ENCODE peak calls at places on chromosomes 13 and 19, in six cellular contexts. One of them, this sample, is unnamed. For H3K4me1, the result is how much of the 10 kb centered on the place peaks cover.

GRCh38 chr19:27793644-27794443 is 1419.1 kb downstream of the UQCRFS1 start:
- DNase-seq in GM23248: peak
- DNase-seq in mesenchymal stem cell: peak
- DNase-seq in aorta: peak
- DNase-seq in heart right ventricle: peak
- DNase-seq in neural progenitor cell: peak
- DNase-seq in this sample: peak

GRCh38 chr13:73914119-73914518 is 220.1 kb downstream of the KLF12 start:
- DNase-seq in neural progenitor cell: no peak
- DNase-seq in heart right ventricle: no peak
- DNase-seq in mesenchymal stem cell: no peak
- DNase-seq in aorta: no peak
- DNase-seq in GM23248: peak
- DNase-seq in this sample: no peak

GRCh38 chr19:28305513-28305912 is 907.4 kb downstream of the UQCRFS1 start:
- DNase-seq in neural progenitor cell: no peak
- DNase-seq in GM23248: no peak
- DNase-seq in aorta: no peak
- DNase-seq in mesenchymal stem cell: no peak
- DNase-seq in heart right ventricle: no peak
- DNase-seq in this sample: no peak

GRCh38 chr19:41407271-41407670 is 9.7 kb downstream of the BCKDHA start:
- DNase-seq in neural progenitor cell: peak
- DNase-seq in heart right ventricle: no peak
- DNase-seq in aorta: no peak
- DNase-seq in GM23248: no peak
- DNase-seq in mesenchymal stem cell: no peak
- DNase-seq in this sample: no peak

GRCh38 chr13:113493315-113493951 is 2.9 kb upstream of the DCUN1D2 start:
- DNase-seq in heart right ventricle: no peak
- DNase-seq in GM23248: peak
- DNase-seq in mesenchymal stem cell: peak
- DNase-seq in neural progenitor cell: no peak
- DNase-seq in aorta: no peak
- DNase-seq in this sample: no peak

GRCh38 chr19:47848425-47848824 is 10.6 kb upstream of the TPRX2 start:
- DNase-seq in aorta: no peak
- DNase-seq in mesenchymal stem cell: no peak
- DNase-seq in GM23248: no peak
- DNase-seq in neural progenitor cell: no peak
- DNase-seq in heart right ventricle: no peak
- DNase-seq in this sample: no peak

GRCh38 chr13:68257111-68257842 is 1027.1 kb upstream of the PCDH9 start:
- DNase-seq in mesenchymal stem cell: peak
- DNase-seq in neural progenitor cell: no peak
- DNase-seq in heart right ventricle: no peak
- DNase-seq in GM23248: no peak
- DNase-seq in aorta: no peak
- DNase-seq in this sample: no peak

GRCh38 chr19:13849991-13850909 is 26.7 kb upstream of the NANOS3 start:
- DNase-seq in neural progenitor cell: peak
- DNase-seq in aorta: peak
- DNase-seq in mesenchymal stem cell: peak
- DNase-seq in heart right ventricle: peak
- DNase-seq in GM23248: peak
- DNase-seq in this sample: peak

GRCh38 chr19:13056052-13056660 is 46.5 kb downstream of the LYL1 start:
- DNase-seq in GM23248: peak
- DNase-seq in mesenchymal stem cell: peak
- DNase-seq in aorta: peak
- DNase-seq in neural progenitor cell: peak
- DNase-seq in heart right ventricle: peak
- DNase-seq in this sample: peak

GRCh38 chr19:15759962-15760565 is 22.3 kb downstream of the OR10H3 start:
- DNase-seq in heart right ventricle: no peak
- DNase-seq in mesenchymal stem cell: no peak
- DNase-seq in GM23248: no peak
- DNase-seq in neural progenitor cell: no peak
- DNase-seq in aorta: no peak
- DNase-seq in this sample: no peak

GRCh38 chr19:57850553-57851017 is 926 bp downstream of the ZNF587 start:
- DNase-seq in heart right ventricle: peak
- DNase-seq in mesenchymal stem cell: peak
- DNase-seq in neural progenitor cell: peak
- DNase-seq in GM23248: peak
- DNase-seq in aorta: no peak
- DNase-seq in this sample: no peak

GRCh38 chr13:113989585-113990300 is 15.9 kb upstream of the C13orf46 start:
- DNase-seq in mesenchymal stem cell: no peak
- DNase-seq in heart right ventricle: no peak
- DNase-seq in aorta: no peak
- DNase-seq in GM23248: no peak
- DNase-seq in neural progenitor cell: no peak
- DNase-seq in this sample: no peak

GRCh38 chr13:48304132-48304876 is 753 bp downstream of the RB1 start:
- DNase-seq in mesenchymal stem cell: peak
- DNase-seq in aorta: no peak
- DNase-seq in heart right ventricle: peak
- DNase-seq in neural progenitor cell: peak
- DNase-seq in GM23248: peak
- DNase-seq in this sample: no peak

DNA sequence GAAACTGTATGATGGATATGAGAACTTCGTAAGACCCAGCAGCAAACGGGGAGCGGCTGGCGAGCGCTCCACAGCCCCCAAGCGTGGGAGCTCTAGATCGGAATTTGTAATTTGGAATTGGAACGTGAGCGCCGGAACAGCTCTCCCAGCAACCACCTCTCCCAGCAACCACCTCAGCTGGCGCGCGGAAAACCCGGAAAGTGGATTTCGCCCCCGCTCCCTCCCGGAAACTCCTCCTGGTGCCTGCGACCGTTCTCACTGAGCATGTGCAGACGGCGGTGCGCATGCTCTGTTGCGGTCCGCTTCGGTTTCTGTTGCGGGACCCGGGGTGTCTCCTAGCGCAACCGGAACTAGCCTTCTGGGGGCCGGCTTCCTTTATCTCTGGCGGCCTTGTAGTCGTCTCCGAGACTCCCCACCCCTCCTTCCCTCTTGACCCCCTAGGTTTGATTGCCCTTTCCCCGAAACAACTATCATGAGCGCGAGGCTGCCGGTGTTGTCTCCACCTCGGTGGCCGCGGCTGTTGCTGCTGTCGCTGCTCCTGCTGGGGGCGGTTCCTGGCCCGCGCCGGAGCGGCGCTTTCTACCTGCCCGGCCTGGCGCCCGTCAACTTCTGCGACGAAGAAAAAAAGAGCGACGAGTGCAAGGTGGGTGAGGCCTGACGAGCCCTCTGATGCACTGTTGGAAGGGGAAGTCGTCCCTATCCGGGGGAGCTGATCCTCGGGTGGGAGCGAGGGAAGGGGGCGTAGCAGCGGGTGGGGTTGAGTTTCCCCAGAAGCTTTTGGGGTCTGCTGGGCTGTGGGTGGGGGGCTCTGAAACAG is at the start of gene TM9SF2:
- DNase-seq in aorta: peak
- DNase-seq in heart right ventricle: peak
- DNase-seq in neural progenitor cell: peak
- DNase-seq in mesenchymal stem cell: peak
- DNase-seq in GM23248: peak
- DNase-seq in this sample: peak
- H3K4me1 ChIP-seq in aorta: under half
- H3K4me1 ChIP-seq in heart right ventricle: half or more
- H3K4me1 ChIP-seq in neural progenitor cell: under half
- H3K4me1 ChIP-seq in mesenchymal stem cell: under half
- H3K4me1 ChIP-seq in GM23248: under half
- H3K4me1 ChIP-seq in this sample: half or more

GRCh38 chr13:110338441-110339101 is 31.5 kb downstream of the COL4A2 start:
- DNase-seq in aorta: no peak
- DNase-seq in mesenchymal stem cell: peak
- DNase-seq in heart right ventricle: peak
- DNase-seq in neural progenitor cell: peak
- DNase-seq in GM23248: peak
- DNase-seq in this sample: peak

GRCh38 chr13:110337287-110337686 is 30.2 kb downstream of the COL4A2 start:
- DNase-seq in neural progenitor cell: no peak
- DNase-seq in heart right ventricle: no peak
- DNase-seq in aorta: no peak
- DNase-seq in mesenchymal stem cell: no peak
- DNase-seq in GM23248: no peak
- DNase-seq in this sample: no peak

GRCh38 chr13:110339975-110340550 is 33.0 kb downstream of the COL4A2 start:
- DNase-seq in GM23248: no peak
- DNase-seq in mesenchymal stem cell: no peak
- DNase-seq in aorta: no peak
- DNase-seq in neural progenitor cell: no peak
- DNase-seq in heart right ventricle: no peak
- DNase-seq in this sample: no peak

GRCh38 chr13:110340812-110341444 is 33.8 kb downstream of the COL4A2 start:
- DNase-seq in neural progenitor cell: no peak
- DNase-seq in heart right ventricle: peak
- DNase-seq in GM23248: peak
- DNase-seq in aorta: peak
- DNase-seq in mesenchymal stem cell: peak
- DNase-seq in this sample: peak

GRCh38 chr13:110339263-110339662 is 32.2 kb downstream of the COL4A2 start:
- DNase-seq in neural progenitor cell: no peak
- DNase-seq in aorta: no peak
- DNase-seq in heart right ventricle: no peak
- DNase-seq in mesenchymal stem cell: no peak
- DNase-seq in GM23248: no peak
- DNase-seq in this sample: no peak
- H3K4me1 ChIP-seq in neural progenitor cell: half or more
- H3K4me1 ChIP-seq in aorta: under half
- H3K4me1 ChIP-seq in heart right ventricle: half or more
- H3K4me1 ChIP-seq in mesenchymal stem cell: under half
- H3K4me1 ChIP-seq in GM23248: under half
- H3K4me1 ChIP-seq in this sample: half or more

GRCh38 chr19:3398114-3398899 is 31.9 kb downstream of the NFIC start:
- DNase-seq in GM23248: peak
- DNase-seq in heart right ventricle: peak
- DNase-seq in neural progenitor cell: peak
- DNase-seq in mesenchymal stem cell: peak
- DNase-seq in aorta: peak
- DNase-seq in this sample: no peak
- H3K4me1 ChIP-seq in GM23248: under half
- H3K4me1 ChIP-seq in heart right ventricle: half or more
- H3K4me1 ChIP-seq in neural progenitor cell: under half
- H3K4me1 ChIP-seq in mesenchymal stem cell: under half
- H3K4me1 ChIP-seq in aorta: under half
- H3K4me1 ChIP-seq in this sample: under half

GRCh38 chr19:33403221-33403972 is 29.9 kb downstream of the CEBPG start:
- DNase-seq in heart right ventricle: no peak
- DNase-seq in aorta: peak
- DNase-seq in neural progenitor cell: no peak
- DNase-seq in GM23248: no peak
- DNase-seq in mesenchymal stem cell: no peak
- DNase-seq in this sample: peak
- H3K4me1 ChIP-seq in heart right ventricle: under half
- H3K4me1 ChIP-seq in aorta: under half
- H3K4me1 ChIP-seq in neural progenitor cell: under half
- H3K4me1 ChIP-seq in GM23248: under half
- H3K4me1 ChIP-seq in mesenchymal stem cell: under half
- H3K4me1 ChIP-seq in this sample: under half

GRCh38 chr19:49489601-49490167 is 2.3 kb downstream of the RPL13A start:
- DNase-seq in GM23248: peak
- DNase-seq in neural progenitor cell: peak
- DNase-seq in heart right ventricle: no peak
- DNase-seq in aorta: no peak
- DNase-seq in mesenchymal stem cell: no peak
- DNase-seq in this sample: no peak
- H3K4me1 ChIP-seq in GM23248: under half
- H3K4me1 ChIP-seq in neural progenitor cell: under half
- H3K4me1 ChIP-seq in heart right ventricle: under half
- H3K4me1 ChIP-seq in aorta: under half
- H3K4me1 ChIP-seq in mesenchymal stem cell: under half
- H3K4me1 ChIP-seq in this sample: under half

GRCh38 chr19:3405261-3405653 is 38.9 kb downstream of the NFIC start:
- DNase-seq in mesenchymal stem cell: no peak
- DNase-seq in neural progenitor cell: no peak
- DNase-seq in aorta: no peak
- DNase-seq in GM23248: no peak
- DNase-seq in heart right ventricle: no peak
- DNase-seq in this sample: no peak

GRCh38 chr19:3409346-3410064 is 43.1 kb downstream of the NFIC start:
- DNase-seq in GM23248: peak
- DNase-seq in aorta: peak
- DNase-seq in neural progenitor cell: no peak
- DNase-seq in heart right ventricle: peak
- DNase-seq in mesenchymal stem cell: no peak
- DNase-seq in this sample: no peak

GRCh38 chr19:3408996-3409345 is 42.6 kb downstream of the NFIC start:
- DNase-seq in aorta: no peak
- DNase-seq in mesenchymal stem cell: no peak
- DNase-seq in GM23248: no peak
- DNase-seq in neural progenitor cell: no peak
- DNase-seq in heart right ventricle: no peak
- DNase-seq in this sample: no peak

GRCh38 chr19:3406571-3407111 is 40.3 kb downstream of the NFIC start:
- DNase-seq in mesenchymal stem cell: no peak
- DNase-seq in aorta: no peak
- DNase-seq in heart right ventricle: no peak
- DNase-seq in neural progenitor cell: no peak
- DNase-seq in GM23248: no peak
- DNase-seq in this sample: no peak

DNA sequence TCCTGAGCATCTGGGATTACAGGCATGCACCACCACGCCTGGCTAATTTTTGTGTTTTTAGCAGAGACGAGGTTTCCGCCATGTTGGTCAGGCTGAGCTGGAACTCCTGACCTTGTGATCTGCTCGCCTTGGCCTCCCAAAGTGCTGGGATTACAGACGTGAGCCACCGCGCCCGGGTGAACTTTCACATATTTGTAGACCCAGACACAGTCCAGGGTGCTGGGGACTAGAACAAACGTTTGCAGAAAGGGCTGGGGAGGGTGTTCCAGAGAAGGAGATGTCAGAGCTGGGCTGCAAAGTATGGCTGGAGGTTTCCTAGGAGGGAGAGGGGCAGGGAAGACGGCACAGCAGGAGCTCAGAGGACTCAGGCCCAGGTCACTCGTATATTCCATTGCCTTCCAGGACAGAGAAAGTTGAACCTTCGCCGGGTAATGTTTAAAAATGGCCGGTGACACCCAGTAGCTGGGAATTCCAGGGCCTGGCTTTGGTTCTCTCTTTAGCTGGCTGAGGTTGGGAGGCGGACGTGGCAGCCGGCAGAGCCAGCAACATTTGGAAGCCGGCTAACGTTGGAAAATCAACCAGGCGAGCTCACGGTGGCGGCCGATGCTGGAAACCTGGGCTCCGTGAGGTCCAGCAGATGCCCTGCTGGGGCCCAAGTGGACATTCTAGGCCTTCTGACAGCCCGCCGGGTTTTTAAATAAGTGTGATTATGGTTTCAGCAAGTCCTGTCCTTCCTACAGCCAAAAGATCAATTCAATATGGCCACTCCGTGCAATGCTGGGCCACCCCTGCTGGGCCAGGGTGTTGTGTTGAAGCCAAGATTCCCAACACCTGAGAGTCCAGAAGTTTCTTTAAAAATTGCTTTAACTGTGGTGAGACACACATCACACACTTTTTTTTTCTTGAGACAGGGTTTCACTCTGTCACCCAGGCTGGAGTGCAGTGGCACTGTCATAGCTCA is 41.5 kb downstream of the NFIC start:
- DNase-seq in GM23248: peak
- DNase-seq in heart right ventricle: peak
- DNase-seq in mesenchymal stem cell: no peak
- DNase-seq in aorta: peak
- DNase-seq in neural progenitor cell: no peak
- DNase-seq in this sample: no peak
- H3K4me1 ChIP-seq in GM23248: under half
- H3K4me1 ChIP-seq in heart right ventricle: half or more
- H3K4me1 ChIP-seq in mesenchymal stem cell: under half
- H3K4me1 ChIP-seq in aorta: under half
- H3K4me1 ChIP-seq in neural progenitor cell: under half
- H3K4me1 ChIP-seq in this sample: under half

This sample was measured in SJSA1.